ENCODE peak calls at places on chromosomes 11 and 22, in six cellular contexts. Y is heart right ventricle, N is body of pancreas, L is pancreas, T is choroid plexus epithelial cell, S is spleen. B is an unnamed sample.

GRCh38 chr11:12693485-12694181 is 19.4 kb downstream of the TEAD1 start:
- DNase-seq in Y (no peak), N (peak; percentile 62), L (no peak), T (peak; percentile 97), S (no peak), B (peak; percentile 99)

GRCh38 chr11:2788751-2789140 is 89.0 kb upstream of the KCNQ1OT1 start:
- DNase-seq in Y (no peak), N (peak; percentile 0), L (no peak), T (no peak), S (peak; percentile 48), B (no peak)

GRCh38 chr22:50473088-50473487 is 1.7 kb downstream of the SBF1 start:
- DNase-seq in Y (peak; percentile 11), N (no peak), L (no peak), T (no peak), S (peak; percentile 79), B (no peak)

GRCh38 chr11:120318906-120319305 is 6.2 kb upstream of the TLCD5 start:
- DNase-seq in Y (no peak), N (no peak), L (no peak), T (no peak), S (no peak), B (no peak)

GRCh38 chr11:77131560-77131959 is 3.5 kb downstream of the MYO7A start:
- DNase-seq in Y (no peak), N (no peak), L (no peak), T (no peak), S (no peak), B (no peak)

GRCh38 chr11:61797263-61797944 is 4.7 kb downstream of the FEN1 start:
- DNase-seq in Y (peak; percentile 51), N (peak; percentile 89), L (peak; percentile 68), T (peak; percentile 95), S (peak; percentile 76), B (peak; percentile 87)

GRCh38 chr11:1876361-1877063 is 15.2 kb downstream of the PRR33 start:
- DNase-seq in Y (peak; percentile 79), N (peak; percentile 48), L (peak; percentile 23), T (peak; percentile 57), S (peak; percentile 87), B (peak; percentile 86)

GRCh38 chr11:59865031-59865430 is 1.3 kb downstream of the TCN1 start:
- DNase-seq in Y (no peak), N (peak; percentile 19), L (no peak), T (no peak), S (no peak), B (no peak)

GRCh38 chr11:103844327-103845215 is 191.9 kb upstream of the DDI1 start:
- DNase-seq in Y (no peak), N (no peak), L (no peak), T (no peak), S (no peak), B (no peak)

GRCh38 chr22:32564170-32565001 is 89.8 kb downstream of the FBXO7 start:
- DNase-seq in Y (no peak), N (no peak), L (no peak), T (peak; percentile 49), S (no peak), B (peak; percentile 80)

GRCh38 chr11:2847511-2847910 is 38.1 kb downstream of the CDKN1C start:
- DNase-seq in Y (no peak), N (peak; percentile 18), L (peak; percentile 17), T (no peak), S (no peak), B (no peak)

GRCh38 chr22:33302049-33302545 is 243.9 kb upstream of the SYN3 start:
- DNase-seq in Y (peak; percentile 85), N (peak; percentile 79), L (peak; percentile 56), T (peak; percentile 77), S (peak; percentile 90), B (peak; percentile 69)

GRCh38 chr22:45039206-45039605 is 29.4 kb upstream of the PHF21B start:
- DNase-seq in Y (no peak), N (no peak), L (no peak), T (no peak), S (no peak), B (no peak)

GRCh38 chr11:1070594-1071462 is 3.8 kb upstream of the MUC2 start:
- DNase-seq in Y (no peak), N (no peak), L (no peak), T (no peak), S (peak; percentile 69), B (no peak)

GRCh38 chr22:17120711-17121234 is 387 bp downstream of the TMEM121B start:
- DNase-seq in Y (no peak), N (no peak), L (peak; percentile 7), T (no peak), S (no peak), B (no peak)

DNA sequence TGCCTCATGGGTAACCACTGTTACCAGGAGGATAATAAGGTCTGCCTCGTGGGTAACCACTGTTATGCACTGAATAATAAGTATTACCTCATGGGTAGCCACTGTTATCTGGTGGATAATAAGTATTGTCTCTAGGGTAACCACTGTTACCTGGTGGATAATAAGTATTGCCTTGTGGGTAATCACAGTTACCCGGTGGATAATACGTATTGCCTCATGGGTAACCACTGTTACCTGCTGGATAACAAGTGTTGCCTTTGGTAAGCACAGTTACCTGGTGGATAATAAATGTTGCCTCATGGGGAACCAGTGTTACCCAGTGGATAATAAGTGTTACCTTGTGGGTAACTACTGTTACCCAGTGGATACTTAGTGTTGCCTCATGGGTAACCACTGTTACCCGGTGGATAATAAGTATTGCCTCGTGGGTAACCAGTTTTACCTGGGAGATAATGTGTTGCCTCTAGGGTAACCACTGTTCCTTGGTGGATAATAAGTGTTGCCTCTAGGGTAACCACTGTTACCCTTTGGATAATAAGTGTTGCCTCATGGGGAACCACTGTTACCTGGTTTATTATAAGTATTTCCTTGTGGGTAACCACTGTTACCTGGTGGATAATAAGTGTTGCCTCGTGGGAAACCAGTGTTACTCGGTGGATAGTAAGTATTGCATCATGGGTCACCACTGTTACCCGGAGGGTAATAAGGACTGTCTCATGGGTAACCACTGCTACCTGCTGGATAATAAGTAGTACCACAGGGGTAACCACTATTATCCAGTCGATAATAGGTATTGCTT is 10.6 kb upstream of the NXPE4 start:
- DNase-seq in Y (no peak), N (no peak), L (no peak), T (peak; percentile 14), S (no peak), B (peak; percentile 8)
- TF ChIP-seq CTCF in Y (no peak), N (peak; percentile 16), L (no peak), T (peak; percentile 3), S (no peak), B (peak; percentile 2)

GRCh38 chr22:47013861-47014635 is 251.6 kb downstream of the TBC1D22A start:
- DNase-seq in Y (no peak), N (no peak), L (no peak), T (no peak), S (no peak), B (no peak)

GRCh38 chr22:47014946-47015345 is 252.5 kb downstream of the TBC1D22A start:
- DNase-seq in Y (no peak), N (no peak), L (no peak), T (no peak), S (no peak), B (no peak)

GRCh38 chr22:47011131-47011854 is 248.8 kb downstream of the TBC1D22A start:
- DNase-seq in Y (no peak), N (no peak), L (no peak), T (no peak), S (no peak), B (no peak)

GRCh38 chr22:47014636-47014930 is 252.1 kb downstream of the TBC1D22A start:
- DNase-seq in Y (no peak), N (no peak), L (no peak), T (no peak), S (no peak), B (no peak)

DNA sequence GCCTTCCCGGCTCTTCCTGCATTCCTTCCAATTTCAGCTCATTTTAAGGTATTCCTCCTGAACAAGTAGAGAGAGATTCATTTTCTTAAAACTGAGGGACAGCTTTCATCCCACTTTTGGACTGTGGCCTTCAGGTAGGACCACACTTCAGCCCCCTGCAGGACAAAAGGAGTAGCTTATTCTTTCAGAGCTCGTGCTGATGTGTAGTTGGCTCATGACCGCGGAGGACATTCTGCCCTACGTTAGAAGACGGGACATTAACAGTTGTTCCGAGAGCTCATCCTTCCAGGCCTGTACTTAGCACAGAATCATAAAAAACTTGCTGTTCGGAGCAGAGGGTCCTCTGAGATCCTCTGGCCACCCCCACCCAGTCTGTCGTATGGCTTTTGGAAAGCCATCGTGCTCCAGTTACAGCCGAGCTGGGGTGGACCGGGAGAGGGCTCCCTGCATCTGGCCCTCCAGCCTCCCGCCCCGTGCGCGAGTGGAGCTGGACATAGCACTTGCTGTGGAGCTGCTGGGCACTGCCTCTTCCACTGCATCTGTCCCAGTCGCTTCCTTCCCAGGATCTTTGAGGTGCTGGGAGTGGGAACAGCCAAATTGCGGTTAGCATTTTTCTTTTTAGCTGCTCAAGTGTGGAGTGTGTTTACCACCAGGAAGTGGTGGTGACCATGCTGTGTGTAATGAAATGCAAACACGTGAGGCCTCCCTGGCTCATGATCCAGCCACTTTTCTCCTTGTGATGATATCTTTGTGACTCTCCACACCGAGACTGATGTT is 250.3 kb downstream of the TBC1D22A start:
- DNase-seq in Y (no peak), N (no peak), L (no peak), T (peak; percentile 74), S (no peak), B (no peak)
- TF ChIP-seq CTCF in Y (no peak), N (no peak), L (no peak), T (peak; percentile 43), S (no peak), B (peak; percentile 2)

GRCh38 chr11:130369141-130369691 is 54.5 kb upstream of the ZBTB44 start:
- DNase-seq in Y (no peak), N (no peak), L (no peak), T (no peak), S (no peak), B (no peak)
- TF ChIP-seq CTCF in Y (no peak), N (no peak), L (no peak), T (no peak), S (no peak), B (no peak)

GRCh38 chr11:64848779-64849599 is 4.5 kb upstream of the CDC42BPG start:
- DNase-seq in Y (no peak), N (peak; percentile 88), L (peak; percentile 81), T (no peak), S (peak; percentile 92), B (no peak)

GRCh38 chr11:64851831-64852337 is 7.4 kb upstream of the CDC42BPG start:
- DNase-seq in Y (no peak), N (no peak), L (no peak), T (no peak), S (no peak), B (no peak)

GRCh38 chr11:64850979-64851567 is 6.6 kb upstream of the CDC42BPG start:
- DNase-seq in Y (no peak), N (no peak), L (no peak), T (no peak), S (peak; percentile 94), B (no peak)

GRCh38 chr11:64848214-64848778 is 3.8 kb upstream of the CDC42BPG start:
- DNase-seq in Y (no peak), N (no peak), L (no peak), T (no peak), S (no peak), B (no peak)

DNA sequence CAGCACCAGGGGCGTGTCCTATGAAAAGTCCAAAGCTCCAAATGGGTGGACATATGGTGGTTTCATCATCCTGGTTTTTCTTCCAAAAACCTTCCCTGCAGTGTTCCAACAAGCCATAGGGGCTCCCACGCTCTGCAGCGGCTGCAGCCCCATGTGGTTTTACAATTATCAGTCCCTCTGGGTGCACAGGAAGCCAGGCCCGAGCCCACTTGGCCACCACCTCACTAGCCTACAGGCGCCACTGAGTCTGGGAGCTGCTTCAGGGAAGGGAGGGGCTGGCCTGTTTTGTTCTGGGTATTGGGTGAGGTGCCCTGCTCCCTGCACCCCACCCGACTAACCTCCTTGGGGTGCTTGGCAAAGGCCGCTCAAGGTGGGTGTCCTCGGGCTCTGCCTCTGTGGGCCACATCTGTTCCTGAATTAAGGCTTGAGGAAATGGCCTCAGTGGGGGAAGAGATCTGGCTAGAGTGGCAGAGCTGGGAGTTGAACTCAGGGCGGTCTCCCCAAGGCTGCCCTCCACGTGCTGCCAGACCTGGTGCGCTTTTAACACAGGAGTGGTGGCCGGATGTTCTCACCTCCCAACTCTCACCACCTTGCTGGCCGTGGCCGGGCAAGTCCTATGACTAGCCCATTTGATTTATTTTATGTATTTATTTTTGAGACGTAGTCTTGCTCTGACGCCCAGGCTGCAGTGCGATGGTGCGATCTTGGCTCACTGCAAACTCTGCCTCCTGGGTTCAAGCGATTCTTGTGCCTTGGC is 5.3 kb upstream of the CDC42BPG start:
- DNase-seq in Y (peak; percentile 72), N (no peak), L (no peak), T (no peak), S (no peak), B (peak; percentile 50)
- TF ChIP-seq CTCF in Y (peak; percentile 34), N (no peak), L (no peak), T (no peak), S (no peak), B (no peak)

B was measured in fibroblast of mammary gland.